ENCODE peak calls at places on chromosome 14, in eight cellular contexts. S is CD8-positive, alpha-beta T cell; P is ovary; K is mammary epithelial cell; G is left ventricle myocardium inferior; X is A549; W is transverse colon; U is SJSA1. F is an unnamed sample.

GRCh38 chr14:96056509-96057422 is 17.6 kb downstream of the C14orf132 start:
- DNase-seq in S (peak; percentile 29), G (no peak), U (peak; percentile 8), P (no peak), K (peak; percentile 20), W (no peak), X (no peak), F (peak; percentile 55)

GRCh38 chr14:74867673-74868072 is 8.3 kb downstream of the PROX2 start:
- DNase-seq in U (no peak), K (no peak), X (no peak), P (no peak), S (peak; percentile 72), G (no peak), W (no peak), F (no peak)

GRCh38 chr14:76298896-76299295 is 77.0 kb upstream of the ESRRB start:
- DNase-seq in P (no peak), X (no peak), K (no peak), W (no peak), G (no peak), U (no peak), S (no peak), F (no peak)

GRCh38 chr14:58171090-58171489 is 19.1 kb upstream of the ARMH4 start:
- DNase-seq in W (peak; percentile 76), K (peak; percentile 80), G (peak; percentile 49), P (peak; percentile 60), X (peak; percentile 92), U (peak; percentile 67), S (no peak), F (peak; percentile 99)

GRCh38 chr14:103625361-103626095 is 3.5 kb upstream of the KLC1 start:
- DNase-seq in G (no peak), P (no peak), S (peak; percentile 55), U (no peak), W (peak; percentile 22), K (no peak), X (no peak), F (no peak)

GRCh38 chr14:55129428-55130193 is 559 bp downstream of the LGALS3 start:
- DNase-seq in W (peak; percentile 59), X (peak; percentile 82), U (peak; percentile 67), P (peak; percentile 71), G (peak; percentile 75), S (peak; percentile 67), K (peak; percentile 70), F (peak; percentile 84)

GRCh38 chr14:35121026-35121886 is 534 bp downstream of the PPP2R3C start:
- DNase-seq in X (peak; percentile 93), S (no peak), U (peak; percentile 44), G (peak; percentile 17), W (peak; percentile 22), P (no peak), K (no peak), F (no peak)

GRCh38 chr14:36952702-36953101 is 219.7 kb downstream of the SLC25A21 start:
- DNase-seq in G (no peak), K (peak; percentile 82), U (no peak), S (no peak), P (no peak), W (no peak), X (peak; percentile 24), F (peak; percentile 96)

GRCh38 chr14:59126714-59127436 is 61.6 kb upstream of the DAAM1 start:
- DNase-seq in X (peak; percentile 52), U (no peak), S (no peak), G (no peak), W (no peak), P (no peak), K (peak; percentile 39), F (peak; percentile 95)

GRCh38 chr14:80959448-80960006 is 4.1 kb downstream of the TSHR start:
- DNase-seq in P (no peak), S (peak; percentile 61), U (no peak), K (no peak), G (no peak), X (no peak), W (peak; percentile 46), F (no peak)

GRCh38 chr14:104085032-104085888 is at the start of gene ASPG:
- DNase-seq in W (peak; percentile 62), U (no peak), P (peak; percentile 82), S (no peak), X (peak; percentile 44), K (no peak), G (peak; percentile 37), F (no peak)

GRCh38 chr14:50232276-50232642 is 881 bp upstream of the SOS2 start:
- DNase-seq in X (no peak), W (no peak), K (no peak), U (no peak), P (no peak), G (no peak), S (no peak), F (no peak)

DNA sequence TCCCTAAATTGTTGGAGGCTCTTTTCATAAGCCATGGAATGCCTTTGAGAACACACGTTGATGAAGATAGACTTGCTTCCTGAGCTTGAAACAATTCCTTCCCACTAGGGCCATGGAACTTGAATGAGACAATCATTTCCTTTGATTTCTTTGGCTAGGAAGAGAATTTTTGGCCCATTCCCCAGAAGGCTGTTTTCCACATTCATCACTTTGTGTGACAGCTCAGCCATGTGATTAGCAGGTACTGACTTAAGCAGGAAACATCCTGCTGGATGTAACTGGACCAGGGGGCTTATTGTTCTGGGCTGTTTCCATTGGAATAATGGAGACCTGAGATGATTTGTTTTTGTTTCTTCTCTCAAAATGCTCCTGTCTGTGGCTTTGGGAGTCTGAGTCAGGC is 469.8 kb upstream of the SEL1L start:
- DNase-seq in K (no peak), P (no peak), X (no peak), G (no peak), S (no peak), W (no peak), U (no peak), F (no peak)
- H3K9me3 ChIP-seq in K (peaks cover 12% of the 10 kb centered on the region), P (no peaks in the 10 kb centered on the region), X (no peaks in the 10 kb centered on the region), G (no peaks in the 10 kb centered on the region), S (no peaks in the 10 kb centered on the region), W (no peaks in the 10 kb centered on the region), U (no peaks in the 10 kb centered on the region), F (peaks cover 5% of the 10 kb centered on the region)

DNA sequence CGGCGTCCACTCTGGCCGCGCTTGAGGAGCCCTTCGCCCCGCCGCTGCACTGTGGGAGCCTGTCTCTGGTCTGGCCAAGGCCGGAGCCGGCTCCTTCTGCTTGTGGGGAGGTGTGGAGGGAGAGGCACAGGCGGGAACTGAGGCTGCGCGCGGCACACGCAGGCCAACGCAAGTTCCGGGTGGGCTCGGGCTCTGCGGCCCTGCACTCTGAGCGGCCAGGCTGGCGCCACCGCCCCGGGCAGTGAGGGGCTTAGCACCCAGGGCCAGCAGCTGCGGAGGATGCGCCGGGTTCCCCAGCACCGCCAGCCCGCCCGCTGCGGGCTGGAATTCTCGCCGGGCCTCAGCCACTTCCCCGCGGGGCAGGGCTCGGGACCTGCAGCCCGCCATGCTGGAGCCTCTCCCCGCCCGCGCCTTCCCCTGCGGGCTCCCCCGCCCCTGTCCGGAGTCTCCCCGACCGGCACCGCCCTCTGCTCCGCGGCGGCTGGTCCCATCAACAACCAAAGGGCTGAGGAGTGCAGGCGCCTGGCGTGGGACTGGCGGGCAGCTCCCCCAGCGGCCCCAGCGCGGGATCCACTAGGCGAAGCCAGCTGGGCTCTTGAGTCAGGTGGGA is 921.2 kb upstream of the FOXG1 start:
- DNase-seq in P (no peak), K (no peak), X (no peak), W (no peak), U (no peak), S (no peak), G (no peak), F (no peak)
- H3K9me3 ChIP-seq in P (no peaks in the 10 kb centered on the region), K (peaks cover 16% of the 10 kb centered on the region), X (no peaks in the 10 kb centered on the region), W (no peaks in the 10 kb centered on the region), U (no peaks in the 10 kb centered on the region), S (no peaks in the 10 kb centered on the region), G (peaks cover 14% of the 10 kb centered on the region), F (no peaks in the 10 kb centered on the region)

GRCh38 chr14:68959035-68959434 is 20.1 kb downstream of the ACTN1 start:
- DNase-seq in P (no peak), S (no peak), X (no peak), G (no peak), U (no peak), K (no peak), W (no peak), F (no peak)

GRCh38 chr14:68961781-68962584 is 17.1 kb downstream of the ACTN1 start:
- DNase-seq in K (peak; percentile 92), S (no peak), W (no peak), X (no peak), G (no peak), U (peak; percentile 65), P (no peak), F (peak; percentile 93)

GRCh38 chr14:68962681-68963080 is 16.4 kb downstream of the ACTN1 start:
- DNase-seq in W (no peak), X (no peak), K (no peak), P (no peak), G (no peak), S (no peak), U (no peak), F (no peak)

GRCh38 chr14:68960123-68960522 is 19.0 kb downstream of the ACTN1 start:
- DNase-seq in X (no peak), U (no peak), P (no peak), S (no peak), W (no peak), G (no peak), K (no peak), F (no peak)

DNA sequence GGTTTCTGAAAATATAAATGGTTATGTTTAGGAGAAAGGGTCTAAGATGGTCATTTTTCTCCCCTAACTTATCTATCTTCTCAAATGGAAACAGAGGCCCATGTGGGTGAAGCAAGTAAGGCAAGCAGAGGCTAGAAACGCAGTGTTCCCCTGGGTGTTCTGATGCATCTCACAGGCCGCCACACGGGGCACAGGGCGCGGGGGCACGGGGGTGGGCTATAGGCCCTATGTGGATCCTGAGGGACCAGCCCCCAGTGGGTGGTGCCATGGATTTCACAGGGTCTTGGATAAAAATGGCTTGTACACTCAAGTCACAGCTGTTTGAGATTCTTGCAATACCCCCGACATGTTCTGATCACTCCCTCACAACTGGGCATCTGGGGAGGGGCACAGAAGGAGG is 17.7 kb downstream of the ACTN1 start:
- DNase-seq in S (no peak), K (no peak), X (no peak), G (no peak), U (no peak), W (no peak), P (no peak), F (no peak)
- H3K9me3 ChIP-seq in S (no peaks in the 10 kb centered on the region), K (no peaks in the 10 kb centered on the region), X (no peaks in the 10 kb centered on the region), G (no peaks in the 10 kb centered on the region), U (no peaks in the 10 kb centered on the region), W (no peaks in the 10 kb centered on the region), P (no peaks in the 10 kb centered on the region), F (no peaks in the 10 kb centered on the region)

GRCh38 chr14:26132061-26132460 is 465.8 kb downstream of the NOVA1 start:
- DNase-seq in G (no peak), P (no peak), W (no peak), X (no peak), K (no peak), U (no peak), S (no peak), F (no peak)

GRCh38 chr14:26125039-26125438 is 472.8 kb downstream of the NOVA1 start:
- DNase-seq in S (no peak), X (no peak), W (no peak), G (no peak), K (no peak), U (no peak), P (no peak), F (no peak)

GRCh38 chr14:26123459-26123858 is 474.4 kb downstream of the NOVA1 start:
- DNase-seq in G (no peak), W (no peak), X (no peak), S (no peak), K (no peak), P (no peak), U (no peak), F (no peak)

GRCh38 chr14:26130690-26131089 is 467.1 kb downstream of the NOVA1 start:
- DNase-seq in P (no peak), W (no peak), G (no peak), U (no peak), K (no peak), S (no peak), X (no peak), F (no peak)

GRCh38 chr14:26128931-26129674 is 468.7 kb downstream of the NOVA1 start:
- DNase-seq in S (no peak), P (no peak), U (no peak), X (no peak), W (no peak), G (no peak), K (no peak), F (no peak)
- H3K9me3 ChIP-seq in S (no peaks in the 10 kb centered on the region), P (no peaks in the 10 kb centered on the region), U (no peaks in the 10 kb centered on the region), X (no peaks in the 10 kb centered on the region), W (no peaks in the 10 kb centered on the region), G (no peaks in the 10 kb centered on the region), K (peaks cover 26% of the 10 kb centered on the region), F (no peaks in the 10 kb centered on the region)